ENCODE peak calls at places on chromosomes 12 and 14, in five cellular contexts. A, X, R, Q and D are unnamed samples.

GRCh38 chr14:67285876-67286452 is 44.7 kb downstream of the PALS1 start:
- DNase-seq in X (peak), A (no peak), Q (peak), R (no peak), D (peak)

GRCh38 chr12:19388131-19388549 is 51.2 kb upstream of the AEBP2 start:
- DNase-seq in R (no peak), A (no peak), X (no peak), Q (no peak), D (no peak)

GRCh38 chr14:101196795-101197590 is 293.5 kb upstream of the RTL1 start:
- DNase-seq in A (no peak), R (no peak), X (peak), Q (no peak), D (no peak)

GRCh38 chr14:38210168-38210567 is 2.5 kb downstream of the SSTR1 start:
- DNase-seq in X (no peak), R (peak), Q (no peak), A (no peak), D (no peak)

GRCh38 chr12:57816855-57817151 is 1.7 kb downstream of the AVIL start:
- DNase-seq in Q (no peak), A (peak), X (no peak), R (peak), D (peak)

GRCh38 chr12:61097991-61098580 is 1162.1 kb upstream of the USP15 start:
- DNase-seq in R (no peak), X (no peak), A (no peak), Q (no peak), D (no peak)

GRCh38 chr14:67851785-67852410 is 32.3 kb downstream of the RAD51B start:
- DNase-seq in A (no peak), X (no peak), R (no peak), Q (no peak), D (no peak)

GRCh38 chr12:17478908-17479673 is 610.9 kb downstream of the RERGL start:
- DNase-seq in A (no peak), X (no peak), R (no peak), Q (no peak), D (no peak)

GRCh38 chr14:99626041-99626648 is 18.8 kb upstream of the HHIPL1 start:
- DNase-seq in X (no peak), A (no peak), R (no peak), Q (no peak), D (no peak)

GRCh38 chr14:100548295-100548655 is 38.9 kb downstream of the BEGAIN start:
- DNase-seq in Q (no peak), A (no peak), R (no peak), X (no peak), D (no peak)

GRCh38 chr14:103973354-103973753 is 31.0 kb upstream of the RD3L start:
- DNase-seq in Q (no peak), X (no peak), R (no peak), A (no peak), D (no peak)

GRCh38 chr12:132445884-132446471 is 44.0 kb upstream of the FBRSL1 start:
- DNase-seq in A (peak), X (peak), R (no peak), Q (no peak), D (peak)

GRCh38 chr14:51014086-51014485 is 69.8 kb upstream of the PYGL start:
- DNase-seq in A (no peak), R (peak), Q (no peak), X (no peak), D (no peak)